ENCODE peak calls at places on chromosomes 6 and 20, in seven cellular contexts. K, O, Y, R, P, V and X are unnamed samples.

GRCh38 chr20:47035191-47035590 is 140.5 kb downstream of the EYA2 start:
- DNase-seq in K (no peak), O (no peak), Y (no peak), R (no peak), P (no peak), V (no peak), X (no peak)

GRCh38 chr6:140871911-140872310 is 1260.8 kb upstream of the GJE1 start:
- DNase-seq in K (no peak), O (no peak), Y (no peak), R (no peak), P (no peak), V (no peak), X (no peak)

GRCh38 chr20:59825944-59826759 is 107.3 kb downstream of the SYCP2 start:
- DNase-seq in K (no peak), O (no peak), Y (no peak), R (peak), P (peak), V (peak), X (no peak)

GRCh38 chr6:47138046-47138445 is 95.9 kb upstream of the ADGRF1 start:
- DNase-seq in K (no peak), O (no peak), Y (no peak), R (no peak), P (no peak), V (no peak), X (no peak)

GRCh38 chr6:111875741-111876140 is 2.5 kb upstream of the FYN start:
- DNase-seq in K (no peak), O (no peak), Y (no peak), R (no peak), P (no peak), V (no peak), X (no peak)

GRCh38 chr6:44237021-44237812 is 9.7 kb upstream of the HSP90AB1 start:
- DNase-seq in K (peak), O (no peak), Y (peak), R (peak), P (peak), V (peak), X (peak)

GRCh38 chr6:82978362-82978945 is 87.2 kb downstream of the UBE3D start:
- DNase-seq in K (no peak), O (no peak), Y (no peak), R (no peak), P (no peak), V (no peak), X (no peak)

GRCh38 chr6:107655245-107655644 is 165.3 kb downstream of the SOBP start:
- DNase-seq in K (no peak), O (no peak), Y (no peak), R (no peak), P (no peak), V (no peak), X (no peak)

GRCh38 chr20:8515810-8516435 is 383.9 kb downstream of the PLCB1 start:
- DNase-seq in K (no peak), O (no peak), Y (no peak), R (no peak), P (no peak), V (no peak), X (no peak)

GRCh38 chr20:1330075-1330830 is 1.3 kb upstream of the SDCBP2 start:
- DNase-seq in K (no peak), O (no peak), Y (no peak), R (peak), P (peak), V (peak), X (peak)

GRCh38 chr6:139131736-139132285 is 3.1 kb upstream of the HECA start:
- DNase-seq in K (no peak), O (no peak), Y (no peak), R (no peak), P (no peak), V (no peak), X (no peak)

GRCh38 chr6:5173862-5174643 is 86.7 kb downstream of the LYRM4 start:
- DNase-seq in K (peak), O (no peak), Y (no peak), R (no peak), P (no peak), V (peak), X (peak)